ENCODE peak calls at places on chromosomes 7 and 10, in nine cellular contexts. X is stomach, G is transverse colon, C is HepG2, Q is spleen, A is endothelial cell of umbilical vein, R is suprapubic skin, Y is upper lobe of left lung, M is Panc1. V is an unnamed sample.

GRCh38 chr10:110398419-110399162 is 93.9 kb upstream of the SMNDC1 start:
- DNase-seq in R (no peak), X (peak), Y (peak), C (peak), M (peak), A (peak), Q (no peak), G (peak), V (peak)

GRCh38 chr7:1060315-1061080 is 16.2 kb downstream of the GPR146 start:
- DNase-seq in G (no peak), M (no peak), Y (peak), A (peak), R (no peak), X (peak), C (no peak), Q (peak), V (no peak)

GRCh38 chr7:53422291-53422690 is 386.9 kb downstream of the POM121L12 start:
- DNase-seq in A (no peak), Q (no peak), C (no peak), M (no peak), Y (no peak), X (no peak), G (no peak), R (no peak), V (no peak)

GRCh38 chr7:122643248-122643647 is 55.7 kb downstream of the RNF133 start:
- DNase-seq in C (no peak), Q (no peak), R (no peak), A (no peak), G (no peak), X (no peak), M (no peak), Y (no peak), V (no peak)

GRCh38 chr10:3954615-3955014 is 169.6 kb upstream of the KLF6 start:
- DNase-seq in Q (no peak), C (no peak), Y (no peak), A (no peak), X (no peak), M (no peak), R (no peak), G (no peak), V (no peak)

GRCh38 chr10:78755877-78756455 is 312.8 kb upstream of the ZMIZ1 start:
- DNase-seq in G (no peak), R (no peak), X (no peak), C (no peak), A (peak), Y (no peak), M (no peak), Q (no peak), V (no peak)

GRCh38 chr7:28107960-28108359 is 72.6 kb downstream of the JAZF1 start:
- DNase-seq in C (no peak), M (no peak), Q (no peak), R (no peak), X (no peak), A (peak), Y (no peak), G (no peak), V (no peak)

GRCh38 chr7:130430841-130431713 is 9.7 kb downstream of the CEP41 start:
- DNase-seq in G (no peak), Y (no peak), Q (no peak), X (no peak), M (no peak), R (no peak), C (no peak), A (peak), V (no peak)

GRCh38 chr10:14200645-14201534 is 129.8 kb downstream of the FRMD4A start:
- DNase-seq in R (no peak), Q (no peak), Y (no peak), C (no peak), A (no peak), X (no peak), M (no peak), G (peak), V (no peak)

GRCh38 chr7:131507592-131508331 is 48.7 kb downstream of the PODXL start:
- DNase-seq in R (peak), Q (peak), X (peak), Y (peak), A (peak), G (peak), C (peak), M (peak), V (peak)

GRCh38 chr7:158141806-158142518 is 445.7 kb downstream of the PTPRN2 start:
- DNase-seq in G (no peak), Y (no peak), R (peak), Q (no peak), A (no peak), X (no peak), M (no peak), C (no peak), V (no peak)

GRCh38 chr7:92425311-92425947 is 21.9 kb upstream of the GATAD1 start:
- DNase-seq in Q (no peak), C (no peak), A (no peak), M (no peak), X (no peak), R (no peak), G (peak), Y (no peak), V (no peak)

GRCh38 chr7:159218216-159219006 is 73.7 kb upstream of the VIPR2 start:
- DNase-seq in G (no peak), A (no peak), X (no peak), Y (no peak), R (no peak), Q (no peak), C (no peak), M (no peak), V (no peak)

GRCh38 chr10:111117528-111118277 is 40.9 kb downstream of the ADRA2A start:
- DNase-seq in A (no peak), Q (no peak), M (no peak), G (no peak), Y (no peak), X (no peak), C (no peak), R (peak), V (no peak)

GRCh38 chr10:4686644-4686996 is 139.4 kb upstream of the AKR1E2 start:
- DNase-seq in C (peak), Q (no peak), G (no peak), R (no peak), X (no peak), M (no peak), A (no peak), Y (no peak), V (no peak)

GRCh38 chr7:116930156-116930913 is 23.0 kb upstream of the ST7 start:
- DNase-seq in A (peak), C (peak), Q (peak), R (peak), M (peak), Y (peak), X (peak), G (peak), V (peak)

GRCh38 chr7:46909601-46910051 is 672.3 kb downstream of the TNS3 start:
- DNase-seq in C (no peak), X (no peak), Y (no peak), M (no peak), G (no peak), R (no peak), A (no peak), Q (no peak), V (no peak)

GRCh38 chr7:138383166-138383565 is 76.9 kb upstream of the TRIM24 start:
- DNase-seq in A (no peak), Q (no peak), R (no peak), C (no peak), G (no peak), M (no peak), X (no peak), Y (no peak), V (no peak)

GRCh38 chr10:68103867-68104255 is 5.4 kb upstream of the MYPN start:
- DNase-seq in M (no peak), R (no peak), X (no peak), C (no peak), Q (no peak), A (no peak), G (no peak), Y (no peak), V (no peak)

GRCh38 chr7:155721056-155721455 is 76.6 kb downstream of the RBM33 start:
- DNase-seq in C (no peak), M (no peak), A (no peak), Y (no peak), G (no peak), R (no peak), Q (no peak), X (no peak), V (no peak)

GRCh38 chr10:30510184-30510931 is 76.4 kb downstream of the MAP3K8 start:
- DNase-seq in X (no peak), A (no peak), Q (no peak), M (no peak), C (no peak), R (no peak), G (peak), Y (peak), V (no peak)

GRCh38 chr7:68846926-68847325 is 751.3 kb upstream of the AUTS2 start:
- DNase-seq in A (no peak), Y (no peak), G (no peak), R (no peak), Q (no peak), C (no peak), X (no peak), M (no peak), V (no peak)

DNA sequence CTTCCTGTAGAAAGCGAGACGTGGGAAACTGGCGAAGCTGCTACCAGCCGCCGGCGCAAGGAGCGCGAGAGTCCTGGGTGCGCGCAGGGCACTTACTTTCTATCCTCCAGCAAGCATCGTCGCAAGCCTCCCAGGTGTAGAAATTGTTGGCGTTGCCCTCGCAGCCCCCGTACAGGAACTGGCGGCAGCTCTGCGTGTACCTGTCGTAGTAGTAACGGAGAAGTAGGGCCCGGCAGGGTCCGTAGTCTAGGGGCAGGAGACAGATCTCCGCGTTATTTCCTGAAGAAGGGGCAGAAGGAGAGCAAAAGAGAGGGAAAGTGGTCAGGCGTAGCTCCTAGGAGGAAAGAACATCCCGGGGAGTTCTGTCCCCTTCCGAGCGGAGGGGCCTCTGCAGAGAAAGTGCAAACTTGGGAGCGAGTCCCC is 501 bp downstream of the TFPI2 start:
- DNase-seq in Y (peak), G (no peak), M (no peak), A (peak), Q (peak), X (no peak), R (no peak), C (no peak), V (no peak)
- H3K4me3 ChIP-seq in Y (peak), G (peak), M (peak), A (peak), Q (peak), X (peak), R (peak), C (no peak), V (peak)

GRCh38 chr10:92695679-92696605 is 6.2 kb downstream of the HHEX start:
- DNase-seq in X (no peak), Y (no peak), R (no peak), G (no peak), A (peak), M (no peak), Q (peak), C (no peak), V (no peak)
- TF ChIP-seq POLR2AphosphoS5 in X (no peak), Y (no peak), R (no peak), G (no peak), A (peak), M (no peak), Q (peak), C (no peak), V (no peak)

DNA sequence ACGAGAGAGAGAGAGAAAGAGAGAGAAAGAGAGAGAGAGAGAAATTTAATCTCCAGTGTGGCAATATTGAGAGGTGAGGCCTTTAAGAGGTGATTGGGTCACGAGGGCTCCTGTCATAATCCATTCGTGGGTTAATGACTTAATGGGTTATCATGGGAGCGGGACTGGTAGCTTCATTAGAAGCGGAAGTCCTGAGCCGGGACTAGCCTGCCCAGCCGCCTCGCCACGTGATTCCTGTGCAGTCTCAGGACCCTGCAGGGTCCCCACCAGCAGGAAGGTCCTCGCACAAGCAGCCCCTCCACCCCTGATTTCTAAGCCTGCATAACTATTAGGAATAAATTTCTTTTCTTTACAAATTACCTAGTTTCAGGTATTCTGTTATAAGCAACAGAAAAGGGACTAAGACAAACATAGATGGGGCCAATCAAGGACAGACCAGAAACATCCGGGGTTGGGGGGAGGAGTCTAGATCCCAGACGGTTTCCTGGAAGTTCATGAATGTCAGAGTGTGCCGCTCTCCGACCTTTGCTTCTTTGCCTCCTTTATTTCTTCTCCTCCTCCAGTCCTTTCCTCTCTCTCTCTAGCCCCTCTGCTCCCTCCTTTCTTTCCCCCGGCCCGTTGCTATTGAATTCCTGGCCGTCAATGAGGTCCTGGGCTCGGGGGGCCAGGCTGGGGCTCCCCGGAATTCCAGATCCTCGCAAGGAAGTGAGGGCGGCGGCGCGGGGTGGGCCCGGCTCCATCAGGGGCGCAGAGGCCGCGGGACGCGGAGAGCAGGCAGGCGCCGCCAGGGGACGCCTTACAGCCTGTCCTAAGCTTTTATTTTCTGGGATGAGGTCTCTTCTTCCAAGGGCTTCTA is 146.8 kb downstream of the CYP26A1 start:
- DNase-seq in X (no peak), R (no peak), Q (no peak), A (no peak), G (no peak), M (no peak), Y (no peak), C (no peak), V (no peak)
- TF ChIP-seq CTCF in X (no peak), R (no peak), Q (no peak), A (no peak), G (no peak), M (no peak), Y (no peak), C (no peak), V (no peak)

DNA sequence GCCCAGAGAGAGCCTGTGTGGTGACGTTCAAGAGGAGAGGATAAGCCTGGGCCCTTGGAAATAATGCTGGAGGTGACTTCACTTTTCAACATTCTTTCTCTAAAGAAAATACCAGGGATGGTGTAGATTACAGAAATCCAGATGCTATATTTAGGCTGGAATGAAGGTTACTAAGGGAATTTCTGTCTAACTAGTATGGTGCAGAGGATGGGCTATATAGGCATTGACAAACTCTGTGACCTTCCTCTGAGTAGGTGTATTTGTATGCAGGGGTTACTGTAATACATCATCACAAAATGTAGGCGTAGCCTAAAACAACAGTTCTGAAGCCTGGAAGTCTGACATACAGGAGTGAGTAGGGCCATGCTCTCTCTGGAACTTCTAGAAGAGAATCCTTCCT is 155.3 kb upstream of the INHBA start:
- DNase-seq in R (no peak), X (no peak), C (no peak), A (no peak), Q (no peak), Y (no peak), G (no peak), M (no peak), V (no peak)
- H3K4me3 ChIP-seq in R (no peak), X (no peak), C (no peak), A (no peak), Q (no peak), Y (no peak), G (no peak), M (no peak), V (no peak)

GRCh38 chr7:110941385-110941784 is 149.5 kb upstream of the LRRN3 start:
- DNase-seq in A (no peak), C (no peak), Y (no peak), M (no peak), Q (no peak), G (no peak), X (no peak), R (no peak), V (no peak)

GRCh38 chr7:110944448-110944847 is 146.5 kb upstream of the LRRN3 start:
- DNase-seq in Q (no peak), Y (no peak), C (no peak), M (no peak), A (no peak), X (no peak), G (no peak), R (no peak), V (no peak)

GRCh38 chr7:110940756-110941155 is 150.2 kb upstream of the LRRN3 start:
- DNase-seq in G (no peak), Y (no peak), Q (no peak), M (no peak), X (no peak), A (no peak), C (no peak), R (no peak), V (no peak)

GRCh38 chr7:110944966-110945644 is 145.8 kb upstream of the LRRN3 start:
- DNase-seq in G (no peak), A (no peak), X (no peak), R (no peak), C (no peak), M (no peak), Y (no peak), Q (no peak), V (no peak)

GRCh38 chr7:110943686-110944350 is 147.1 kb upstream of the LRRN3 start:
- DNase-seq in G (no peak), M (no peak), Y (no peak), Q (no peak), R (no peak), C (no peak), A (no peak), X (no peak), V (no peak)
- TF ChIP-seq POLR2AphosphoS5 in G (no peak), M (no peak), Y (no peak), Q (no peak), R (no peak), C (no peak), A (no peak), X (no peak), V (no peak)

GRCh38 chr10:96275685-96276418 is 4.5 kb upstream of the BLNK start:
- DNase-seq in A (no peak), G (peak), R (no peak), Y (peak), Q (no peak), M (no peak), X (peak), C (no peak), V (peak)
- TF ChIP-seq CTCF in A (no peak), G (no peak), R (no peak), Y (no peak), Q (no peak), M (no peak), X (no peak), C (no peak), V (no peak)

GRCh38 chr7:96076350-96076707 is 245.6 kb downstream of the SLC25A13 start:
- DNase-seq in A (peak), G (no peak), M (no peak), Y (no peak), Q (no peak), R (no peak), C (no peak), X (no peak), V (no peak)
- H3K4me3 ChIP-seq in A (peak), G (no peak), M (peak), Y (peak), Q (peak), R (peak), C (peak), X (peak), V (peak)

V was measured in breast epithelium.